ENCODE peak calls at places on chromosomes 2 and 18, in four cellular contexts. K is ELF-1, C is Ammon's horn, W is activated gamma-delta T cell. Q is an unnamed sample.

GRCh38 chr2:6810961-6811360 is 54.7 kb downstream of the CMPK2 start:
- DNase-seq in K (no peak), W (no peak), C (no peak), Q (no peak)

GRCh38 chr2:237222178-237222577 is 136.5 kb downstream of the COPS8 start:
- DNase-seq in C (no peak), K (no peak), W (no peak), Q (no peak)

GRCh38 chr2:96556441-96557330 is 20.1 kb downstream of the ARID5A start:
- DNase-seq in C (no peak), K (peak), W (no peak), Q (peak)

GRCh38 chr2:28408764-28409599 is 16.3 kb downstream of the FOSL2 start:
- DNase-seq in W (peak), C (no peak), K (no peak), Q (peak)

GRCh38 chr2:239225456-239225855 is 175.4 kb downstream of the HDAC4 start:
- DNase-seq in C (no peak), W (no peak), K (no peak), Q (no peak)

GRCh38 chr18:77080283-77080682 is 52.3 kb downstream of the MBP start:
- DNase-seq in C (no peak), W (peak), K (no peak), Q (no peak)

GRCh38 chr2:202035941-202036372 is 2.3 kb downstream of the FZD7 start:
- DNase-seq in K (peak), W (no peak), C (no peak), Q (no peak)

GRCh38 chr2:127218843-127219715 is 1.0 kb downstream of the CYP27C1 start:
- DNase-seq in C (no peak), W (no peak), K (peak), Q (no peak)

GRCh38 chr18:11862468-11863137 is 11.4 kb downstream of the CHMP1B start:
- DNase-seq in W (no peak), K (no peak), C (no peak), Q (no peak)

GRCh38 chr2:119248751-119249150 is 25.1 kb downstream of the STEAP3 start:
- DNase-seq in W (no peak), K (no peak), C (no peak), Q (no peak)

GRCh38 chr18:51361130-51361860 is 163.8 kb upstream of the MEX3C start:
- DNase-seq in W (no peak), C (no peak), K (peak), Q (no peak)

GRCh38 chr18:79558196-79559120 is 121.1 kb upstream of the CTDP1 start:
- DNase-seq in W (no peak), C (no peak), K (no peak), Q (no peak)

GRCh38 chr2:240346015-240346752 is 89.3 kb upstream of the GPC1 start:
- DNase-seq in K (no peak), C (no peak), W (no peak), Q (no peak)

GRCh38 chr2:69122271-69122670 is 109.3 kb downstream of the ANTXR1 start:
- DNase-seq in C (no peak), K (no peak), W (no peak), Q (no peak)

GRCh38 chr2:168156661-168157060 is 90.7 kb downstream of the STK39 start:
- DNase-seq in C (no peak), K (peak), W (no peak), Q (no peak)

GRCh38 chr18:61842146-61842545 is 50.7 kb downstream of the RNF152 start:
- DNase-seq in K (no peak), C (peak), W (no peak), Q (no peak)

GRCh38 chr2:136216073-136216472 is 98.1 kb upstream of the CXCR4 start:
- DNase-seq in W (no peak), C (no peak), K (no peak), Q (no peak)

GRCh38 chr2:68720665-68721064 is 13.9 kb upstream of the ARHGAP25 start:
- DNase-seq in C (no peak), K (no peak), W (no peak), Q (no peak)

GRCh38 chr18:28177828-28178635 is 1.1 kb upstream of the CDH2 start:
- DNase-seq in C (peak), W (peak), K (peak), Q (no peak)

GRCh38 chr2:227615181-227615580 is 541 bp upstream of the SCYGR3 start:
- DNase-seq in C (no peak), K (no peak), W (no peak), Q (no peak)

GRCh38 chr18:36449451-36449850 is 151.9 kb downstream of the FHOD3 start:
- DNase-seq in W (no peak), C (no peak), K (no peak), Q (no peak)

GRCh38 chr18:37494406-37494805 is 71.2 kb downstream of the CELF4 start:
- DNase-seq in W (no peak), K (no peak), C (no peak), Q (no peak)

GRCh38 chr18:44452346-44452745 is 228.3 kb upstream of the SETBP1 start:
- DNase-seq in K (no peak), C (no peak), W (no peak), Q (no peak)

GRCh38 chr2:135657806-135658582 is 83.7 kb upstream of the UBXN4 start:
- DNase-seq in C (no peak), K (no peak), W (no peak), Q (no peak)

GRCh38 chr18:55422456-55423185 is 165.4 kb downstream of the TCF4 start:
- DNase-seq in W (no peak), K (no peak), C (peak), Q (no peak)

GRCh38 chr2:118864207-118864606 is 16.8 kb upstream of the EN1 start:
- DNase-seq in W (no peak), C (no peak), K (no peak), Q (no peak)

GRCh38 chr18:78979058-78979680 is 449 bp upstream of the SALL3 start:
- DNase-seq in C (no peak), W (no peak), K (no peak), Q (no peak)

GRCh38 chr2:145692971-145693478 is 1173.1 kb upstream of the ZEB2 start:
- DNase-seq in C (peak), W (no peak), K (no peak), Q (no peak)

GRCh38 chr2:84492571-84492970 is 23.7 kb upstream of the DNAH6 start:
- DNase-seq in C (no peak), K (no peak), W (no peak), Q (no peak)

GRCh38 chr2:66888791-66889631 is 454.1 kb downstream of the MEIS1 start:
- DNase-seq in C (no peak), W (no peak), K (peak), Q (no peak)

GRCh38 chr2:78646965-78647364 is 378.5 kb upstream of the REG3G start:
- DNase-seq in C (no peak), W (no peak), K (no peak), Q (no peak)